ENCODE peak calls at places on chromosomes 2 and 18, in eight cellular contexts. One of them, this sample, is unnamed.

GRCh38 chr18:58980991-58981390 is 116.3 kb downstream of the ZNF532 start:
- DNase-seq in pancreas: no peak
- DNase-seq in GM10248: no peak
- DNase-seq in activated T-cell treated with anti-CD3 and anti-CD28 coated beads, Interleukin-2, amount 50 U/mL, for 1 hour: no peak
- DNase-seq in Peyer's patch: no peak
- DNase-seq in fibroblast of pulmonary artery: no peak
- DNase-seq in WERI-Rb-1: no peak
- DNase-seq in HS-5: no peak
- DNase-seq in this sample: no peak

GRCh38 chr2:156430236-156430977 is 5.8 kb upstream of the GPD2 start:
- DNase-seq in pancreas: no peak
- DNase-seq in GM10248: no peak
- DNase-seq in activated T-cell treated with anti-CD3 and anti-CD28 coated beads, Interleukin-2, amount 50 U/mL, for 1 hour: no peak
- DNase-seq in Peyer's patch: no peak
- DNase-seq in fibroblast of pulmonary artery: no peak
- DNase-seq in WERI-Rb-1: no peak
- DNase-seq in HS-5: no peak
- DNase-seq in this sample: no peak

GRCh38 chr18:59063300-59063895 is 76.3 kb upstream of the SEC11C start:
- DNase-seq in pancreas: no peak
- DNase-seq in GM10248: peak; percentile 35
- DNase-seq in activated T-cell treated with anti-CD3 and anti-CD28 coated beads, Interleukin-2, amount 50 U/mL, for 1 hour: no peak
- DNase-seq in Peyer's patch: no peak
- DNase-seq in fibroblast of pulmonary artery: no peak
- DNase-seq in WERI-Rb-1: no peak
- DNase-seq in HS-5: no peak
- DNase-seq in this sample: no peak

GRCh38 chr18:60891936-60892335 is 441.3 kb upstream of the CDH20 start:
- DNase-seq in pancreas: no peak
- DNase-seq in GM10248: no peak
- DNase-seq in activated T-cell treated with anti-CD3 and anti-CD28 coated beads, Interleukin-2, amount 50 U/mL, for 1 hour: no peak
- DNase-seq in Peyer's patch: no peak
- DNase-seq in fibroblast of pulmonary artery: no peak
- DNase-seq in WERI-Rb-1: no peak
- DNase-seq in HS-5: no peak
- DNase-seq in this sample: no peak

GRCh38 chr18:44342167-44342566 is 338.5 kb upstream of the SETBP1 start:
- DNase-seq in pancreas: no peak
- DNase-seq in GM10248: no peak
- DNase-seq in activated T-cell treated with anti-CD3 and anti-CD28 coated beads, Interleukin-2, amount 50 U/mL, for 1 hour: no peak
- DNase-seq in Peyer's patch: no peak
- DNase-seq in fibroblast of pulmonary artery: no peak
- DNase-seq in WERI-Rb-1: no peak
- DNase-seq in HS-5: peak; percentile 0
- DNase-seq in this sample: no peak

GRCh38 chr2:64888591-64889309 is 100.4 kb upstream of the SLC1A4 start:
- DNase-seq in pancreas: no peak
- DNase-seq in GM10248: no peak
- DNase-seq in activated T-cell treated with anti-CD3 and anti-CD28 coated beads, Interleukin-2, amount 50 U/mL, for 1 hour: no peak
- DNase-seq in Peyer's patch: no peak
- DNase-seq in fibroblast of pulmonary artery: peak; percentile 79
- DNase-seq in WERI-Rb-1: no peak
- DNase-seq in HS-5: peak; percentile 37
- DNase-seq in this sample: no peak

GRCh38 chr2:226656367-226656766 is 143.3 kb downstream of the IRS1 start:
- DNase-seq in pancreas: no peak
- DNase-seq in GM10248: no peak
- DNase-seq in activated T-cell treated with anti-CD3 and anti-CD28 coated beads, Interleukin-2, amount 50 U/mL, for 1 hour: no peak
- DNase-seq in Peyer's patch: no peak
- DNase-seq in fibroblast of pulmonary artery: no peak
- DNase-seq in WERI-Rb-1: no peak
- DNase-seq in HS-5: no peak
- DNase-seq in this sample: no peak

GRCh38 chr18:60019463-60019840 is 119.7 kb downstream of the PMAIP1 start:
- DNase-seq in pancreas: no peak
- DNase-seq in GM10248: no peak
- DNase-seq in activated T-cell treated with anti-CD3 and anti-CD28 coated beads, Interleukin-2, amount 50 U/mL, for 1 hour: no peak
- DNase-seq in Peyer's patch: no peak
- DNase-seq in fibroblast of pulmonary artery: peak; percentile 55
- DNase-seq in WERI-Rb-1: no peak
- DNase-seq in HS-5: peak; percentile 51
- DNase-seq in this sample: no peak

GRCh38 chr2:24852026-24852425 is 58.8 kb downstream of the CENPO start:
- DNase-seq in pancreas: no peak
- DNase-seq in GM10248: no peak
- DNase-seq in activated T-cell treated with anti-CD3 and anti-CD28 coated beads, Interleukin-2, amount 50 U/mL, for 1 hour: no peak
- DNase-seq in Peyer's patch: peak; percentile 40
- DNase-seq in fibroblast of pulmonary artery: no peak
- DNase-seq in WERI-Rb-1: no peak
- DNase-seq in HS-5: no peak
- DNase-seq in this sample: no peak

GRCh38 chr2:10326707-10327594 is 24.2 kb downstream of the HPCAL1 start:
- DNase-seq in pancreas: no peak
- DNase-seq in GM10248: no peak
- DNase-seq in activated T-cell treated with anti-CD3 and anti-CD28 coated beads, Interleukin-2, amount 50 U/mL, for 1 hour: no peak
- DNase-seq in Peyer's patch: no peak
- DNase-seq in fibroblast of pulmonary artery: no peak
- DNase-seq in WERI-Rb-1: peak; percentile 74
- DNase-seq in HS-5: no peak
- DNase-seq in this sample: no peak

GRCh38 chr2:109164739-109165221 is 35.8 kb downstream of the SH3RF3 start:
- DNase-seq in pancreas: no peak
- DNase-seq in GM10248: no peak
- DNase-seq in activated T-cell treated with anti-CD3 and anti-CD28 coated beads, Interleukin-2, amount 50 U/mL, for 1 hour: no peak
- DNase-seq in Peyer's patch: no peak
- DNase-seq in fibroblast of pulmonary artery: peak; percentile 70
- DNase-seq in WERI-Rb-1: no peak
- DNase-seq in HS-5: no peak
- DNase-seq in this sample: peak; percentile 51

GRCh38 chr2:96146151-96146880 is 1.1 kb upstream of the DUSP2 start:
- DNase-seq in pancreas: peak; percentile 67
- DNase-seq in GM10248: peak; percentile 84
- DNase-seq in activated T-cell treated with anti-CD3 and anti-CD28 coated beads, Interleukin-2, amount 50 U/mL, for 1 hour: peak; percentile 90
- DNase-seq in Peyer's patch: peak; percentile 60
- DNase-seq in fibroblast of pulmonary artery: peak; percentile 43
- DNase-seq in WERI-Rb-1: no peak
- DNase-seq in HS-5: no peak
- DNase-seq in this sample: peak; percentile 90

GRCh38 chr2:71536311-71536710 is 83.0 kb downstream of the DYSF start:
- DNase-seq in pancreas: no peak
- DNase-seq in GM10248: no peak
- DNase-seq in activated T-cell treated with anti-CD3 and anti-CD28 coated beads, Interleukin-2, amount 50 U/mL, for 1 hour: no peak
- DNase-seq in Peyer's patch: no peak
- DNase-seq in fibroblast of pulmonary artery: no peak
- DNase-seq in WERI-Rb-1: no peak
- DNase-seq in HS-5: no peak
- DNase-seq in this sample: no peak

GRCh38 chr2:130846686-130847375 is 10.1 kb downstream of the ARHGEF4 start:
- DNase-seq in pancreas: peak; percentile 26
- DNase-seq in GM10248: no peak
- DNase-seq in activated T-cell treated with anti-CD3 and anti-CD28 coated beads, Interleukin-2, amount 50 U/mL, for 1 hour: no peak
- DNase-seq in Peyer's patch: no peak
- DNase-seq in fibroblast of pulmonary artery: no peak
- DNase-seq in WERI-Rb-1: no peak
- DNase-seq in HS-5: peak; percentile 37
- DNase-seq in this sample: no peak

GRCh38 chr2:151553-152328 is 105.4 kb upstream of the FAM110C start:
- DNase-seq in pancreas: no peak
- DNase-seq in GM10248: no peak
- DNase-seq in activated T-cell treated with anti-CD3 and anti-CD28 coated beads, Interleukin-2, amount 50 U/mL, for 1 hour: no peak
- DNase-seq in Peyer's patch: no peak
- DNase-seq in fibroblast of pulmonary artery: no peak
- DNase-seq in WERI-Rb-1: no peak
- DNase-seq in HS-5: no peak
- DNase-seq in this sample: no peak

GRCh38 chr2:205687018-205687956 is 5.0 kb downstream of the NRP2 start:
- DNase-seq in pancreas: no peak
- DNase-seq in GM10248: no peak
- DNase-seq in activated T-cell treated with anti-CD3 and anti-CD28 coated beads, Interleukin-2, amount 50 U/mL, for 1 hour: no peak
- DNase-seq in Peyer's patch: peak; percentile 46
- DNase-seq in fibroblast of pulmonary artery: no peak
- DNase-seq in WERI-Rb-1: no peak
- DNase-seq in HS-5: no peak
- DNase-seq in this sample: no peak

GRCh38 chr2:85215074-85216050 is 82.2 kb downstream of the TCF7L1 start:
- DNase-seq in pancreas: no peak
- DNase-seq in GM10248: no peak
- DNase-seq in activated T-cell treated with anti-CD3 and anti-CD28 coated beads, Interleukin-2, amount 50 U/mL, for 1 hour: no peak
- DNase-seq in Peyer's patch: no peak
- DNase-seq in fibroblast of pulmonary artery: peak; percentile 62
- DNase-seq in WERI-Rb-1: no peak
- DNase-seq in HS-5: no peak
- DNase-seq in this sample: no peak

GRCh38 chr2:190887089-190887488 is 6.5 kb downstream of the GLS start:
- DNase-seq in pancreas: no peak
- DNase-seq in GM10248: peak; percentile 31
- DNase-seq in activated T-cell treated with anti-CD3 and anti-CD28 coated beads, Interleukin-2, amount 50 U/mL, for 1 hour: no peak
- DNase-seq in Peyer's patch: no peak
- DNase-seq in fibroblast of pulmonary artery: no peak
- DNase-seq in WERI-Rb-1: no peak
- DNase-seq in HS-5: no peak
- DNase-seq in this sample: no peak

GRCh38 chr2:27085062-27085669 is 1.4 kb upstream of the KHK start:
- DNase-seq in pancreas: peak; percentile 65
- DNase-seq in GM10248: no peak
- DNase-seq in activated T-cell treated with anti-CD3 and anti-CD28 coated beads, Interleukin-2, amount 50 U/mL, for 1 hour: no peak
- DNase-seq in Peyer's patch: no peak
- DNase-seq in fibroblast of pulmonary artery: no peak
- DNase-seq in WERI-Rb-1: no peak
- DNase-seq in HS-5: no peak
- DNase-seq in this sample: no peak

GRCh38 chr18:75173758-75174157 is 35.2 kb downstream of the PTGR3 start:
- DNase-seq in pancreas: no peak
- DNase-seq in GM10248: no peak
- DNase-seq in activated T-cell treated with anti-CD3 and anti-CD28 coated beads, Interleukin-2, amount 50 U/mL, for 1 hour: no peak
- DNase-seq in Peyer's patch: no peak
- DNase-seq in fibroblast of pulmonary artery: no peak
- DNase-seq in WERI-Rb-1: no peak
- DNase-seq in HS-5: no peak
- DNase-seq in this sample: no peak

GRCh38 chr2:141187063-141187429 is 943.8 kb downstream of the LRP1B start:
- DNase-seq in pancreas: no peak
- DNase-seq in GM10248: no peak
- DNase-seq in activated T-cell treated with anti-CD3 and anti-CD28 coated beads, Interleukin-2, amount 50 U/mL, for 1 hour: no peak
- DNase-seq in Peyer's patch: no peak
- DNase-seq in fibroblast of pulmonary artery: peak; percentile 48
- DNase-seq in WERI-Rb-1: no peak
- DNase-seq in HS-5: no peak
- DNase-seq in this sample: no peak

GRCh38 chr18:52343138-52343537 is 3.1 kb downstream of the DCC start:
- DNase-seq in pancreas: no peak
- DNase-seq in GM10248: no peak
- DNase-seq in activated T-cell treated with anti-CD3 and anti-CD28 coated beads, Interleukin-2, amount 50 U/mL, for 1 hour: no peak
- DNase-seq in Peyer's patch: no peak
- DNase-seq in fibroblast of pulmonary artery: peak; percentile 1
- DNase-seq in WERI-Rb-1: peak; percentile 24
- DNase-seq in HS-5: no peak
- DNase-seq in this sample: no peak

GRCh38 chr2:44130441-44130840 is 38.2 kb upstream of the PPM1B start:
- DNase-seq in pancreas: no peak
- DNase-seq in GM10248: no peak
- DNase-seq in activated T-cell treated with anti-CD3 and anti-CD28 coated beads, Interleukin-2, amount 50 U/mL, for 1 hour: no peak
- DNase-seq in Peyer's patch: no peak
- DNase-seq in fibroblast of pulmonary artery: peak; percentile 40
- DNase-seq in WERI-Rb-1: no peak
- DNase-seq in HS-5: no peak
- DNase-seq in this sample: no peak

GRCh38 chr18:54983041-54983686 is 23.9 kb upstream of the CCDC68 start:
- DNase-seq in pancreas: no peak
- DNase-seq in GM10248: peak; percentile 35
- DNase-seq in activated T-cell treated with anti-CD3 and anti-CD28 coated beads, Interleukin-2, amount 50 U/mL, for 1 hour: no peak
- DNase-seq in Peyer's patch: no peak
- DNase-seq in fibroblast of pulmonary artery: peak; percentile 87
- DNase-seq in WERI-Rb-1: no peak
- DNase-seq in HS-5: peak; percentile 22
- DNase-seq in this sample: no peak

GRCh38 chr18:48186861-48187260 is 222.3 kb downstream of the ZBTB7C start:
- DNase-seq in pancreas: no peak
- DNase-seq in GM10248: no peak
- DNase-seq in activated T-cell treated with anti-CD3 and anti-CD28 coated beads, Interleukin-2, amount 50 U/mL, for 1 hour: no peak
- DNase-seq in Peyer's patch: no peak
- DNase-seq in fibroblast of pulmonary artery: no peak
- DNase-seq in WERI-Rb-1: peak; percentile 60
- DNase-seq in HS-5: no peak
- DNase-seq in this sample: peak; percentile 15

GRCh38 chr2:36376992-36377738 is 21.6 kb downstream of the CRIM1 start:
- DNase-seq in pancreas: no peak
- DNase-seq in GM10248: no peak
- DNase-seq in activated T-cell treated with anti-CD3 and anti-CD28 coated beads, Interleukin-2, amount 50 U/mL, for 1 hour: no peak
- DNase-seq in Peyer's patch: peak; percentile 69
- DNase-seq in fibroblast of pulmonary artery: no peak
- DNase-seq in WERI-Rb-1: no peak
- DNase-seq in HS-5: no peak
- DNase-seq in this sample: no peak

GRCh38 chr18:48022531-48023330 is 92.3 kb upstream of the SMAD2 start:
- DNase-seq in pancreas: no peak
- DNase-seq in GM10248: peak; percentile 61
- DNase-seq in activated T-cell treated with anti-CD3 and anti-CD28 coated beads, Interleukin-2, amount 50 U/mL, for 1 hour: no peak
- DNase-seq in Peyer's patch: no peak
- DNase-seq in fibroblast of pulmonary artery: peak; percentile 82
- DNase-seq in WERI-Rb-1: peak; percentile 69
- DNase-seq in HS-5: no peak
- DNase-seq in this sample: peak; percentile 48

This sample was measured in B cell.